ENCODE peak calls at places on chromosomes 11 and 22, in seven cellular contexts. X, N, Q, E, G, I and R are unnamed samples.

GRCh38 chr11:20962581-20962980 is 293.2 kb downstream of the NELL1 start:
- DNase-seq in I (no peak), N (no peak), G (no peak), X (no peak), Q (no peak), E (no peak), R (peak; percentile 45)

GRCh38 chr11:33445761-33446161 is 188.6 kb downstream of the HIPK3 start:
- DNase-seq in G (no peak), E (peak; percentile 60), I (no peak), Q (no peak), X (no peak), N (no peak), R (no peak)

GRCh38 chr22:23501244-23501643 is 78.8 kb downstream of the IGLL1 start:
- DNase-seq in Q (no peak), G (no peak), I (no peak), X (peak; percentile 5), E (no peak), N (no peak), R (peak; percentile 10)

GRCh38 chr11:69122642-69123431 is 32.9 kb upstream of the SMIM38 start:
- DNase-seq in Q (peak; percentile 80), G (peak; percentile 92), N (no peak), X (peak; percentile 85), E (peak; percentile 74), I (no peak), R (peak; percentile 85)

GRCh38 chr11:26245046-26245445 is 86.9 kb upstream of the ANO3 start:
- DNase-seq in G (no peak), I (no peak), Q (no peak), E (peak; percentile 88), X (peak; percentile 46), N (no peak), R (no peak)

GRCh38 chr22:39414377-39414776 is 14.8 kb downstream of the TAB1 start:
- DNase-seq in N (no peak), E (no peak), I (no peak), X (no peak), G (no peak), Q (no peak), R (no peak)

GRCh38 chr11:102172127-102172848 is 62.0 kb downstream of the YAP1 start:
- DNase-seq in I (no peak), N (no peak), G (no peak), E (peak; percentile 88), Q (no peak), X (peak; percentile 40), R (peak; percentile 18)

GRCh38 chr11:118144869-118145268 is 7.8 kb downstream of the SCN4B start:
- DNase-seq in I (no peak), X (no peak), N (no peak), Q (no peak), G (no peak), E (no peak), R (no peak)

GRCh38 chr22:46280063-46280817 is 12.4 kb downstream of the TTC38 start:
- DNase-seq in E (no peak), I (no peak), Q (no peak), N (no peak), X (no peak), G (no peak), R (no peak)

GRCh38 chr11:122850076-122850631 is 11.9 kb downstream of the CRTAM start:
- DNase-seq in N (peak; percentile 35), E (peak; percentile 52), Q (no peak), X (peak; percentile 69), G (no peak), I (no peak), R (no peak)

GRCh38 chr11:126817096-126817495 is 183.5 kb downstream of the KIRREL3 start:
- DNase-seq in G (no peak), X (peak; percentile 2), Q (no peak), I (no peak), E (peak; percentile 16), N (no peak), R (no peak)

GRCh38 chr11:23359297-23359696 is 499.0 kb upstream of the CCDC179 start:
- DNase-seq in E (peak; percentile 83), Q (peak; percentile 35), G (no peak), I (no peak), X (peak; percentile 94), N (peak; percentile 91), R (peak; percentile 92)

GRCh38 chr11:119315139-119316016 is 1.6 kb downstream of the MCAM start:
- DNase-seq in X (no peak), N (no peak), G (no peak), I (no peak), E (no peak), Q (peak; percentile 59), R (peak; percentile 56)

GRCh38 chr11:62143727-62144126 is 19.9 kb downstream of the INCENP start:
- DNase-seq in X (no peak), G (no peak), E (no peak), N (no peak), Q (peak; percentile 5), I (no peak), R (no peak)

GRCh38 chr11:69351460-69351859 is 57.5 kb downstream of the MYEOV start:
- DNase-seq in N (no peak), E (peak; percentile 88), Q (no peak), X (peak; percentile 68), I (no peak), G (no peak), R (peak; percentile 40)

GRCh38 chr22:32578752-32579151 is 104.1 kb downstream of the FBXO7 start:
- DNase-seq in I (no peak), E (no peak), N (no peak), G (no peak), Q (no peak), X (no peak), R (no peak)

GRCh38 chr22:39966522-39966921 is 6.3 kb downstream of the TMA7B start:
- DNase-seq in E (peak; percentile 18), I (no peak), N (no peak), Q (no peak), X (peak; percentile 9), G (no peak), R (no peak)

GRCh38 chr22:23216331-23217170 is 36.2 kb downstream of the BCR start:
- DNase-seq in I (no peak), E (no peak), X (no peak), G (no peak), Q (no peak), N (no peak), R (no peak)

GRCh38 chr22:31345331-31346254 is 553 bp downstream of the PATZ1 start:
- DNase-seq in E (peak; percentile 78), X (peak; percentile 56), N (peak; percentile 59), Q (peak; percentile 86), I (peak; percentile 55), G (peak; percentile 68), R (peak; percentile 69)

GRCh38 chr11:20639688-20640087 is 29.7 kb upstream of the NELL1 start:
- DNase-seq in Q (no peak), N (no peak), G (no peak), X (no peak), I (no peak), E (no peak), R (no peak)

DNA sequence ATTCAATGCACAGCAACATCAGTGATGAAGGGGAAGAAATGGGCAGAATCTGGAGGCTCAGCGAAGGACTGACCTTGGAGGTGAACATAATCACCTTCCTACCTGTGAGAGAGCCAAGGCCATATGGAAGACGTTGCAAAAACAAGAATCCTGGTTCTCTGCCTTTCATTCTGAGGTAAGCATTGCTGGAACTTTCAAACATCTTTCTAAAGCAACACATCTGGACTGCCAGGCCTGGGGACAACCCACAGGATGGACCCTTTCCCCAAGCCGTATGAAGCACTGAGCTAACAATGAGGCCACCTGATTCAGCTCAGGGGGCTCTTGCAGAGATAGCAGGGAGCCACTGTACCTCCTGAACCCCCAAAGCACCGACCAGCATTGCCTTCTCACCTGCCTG is 70.5 kb downstream of the ETS1 start:
- DNase-seq in E (peak; percentile 22), I (no peak), G (no peak), N (no peak), Q (no peak), X (no peak), R (no peak)
- H3K4me3 ChIP-seq in E (peak overlapping the region; percentile 86), I (peak overlapping the region; percentile 60), G (no peak overlapping the region), N (peak overlapping the region; percentile 96), Q (no peak overlapping the region), X (no peak overlapping the region), R (no peak overlapping the region)

DNA sequence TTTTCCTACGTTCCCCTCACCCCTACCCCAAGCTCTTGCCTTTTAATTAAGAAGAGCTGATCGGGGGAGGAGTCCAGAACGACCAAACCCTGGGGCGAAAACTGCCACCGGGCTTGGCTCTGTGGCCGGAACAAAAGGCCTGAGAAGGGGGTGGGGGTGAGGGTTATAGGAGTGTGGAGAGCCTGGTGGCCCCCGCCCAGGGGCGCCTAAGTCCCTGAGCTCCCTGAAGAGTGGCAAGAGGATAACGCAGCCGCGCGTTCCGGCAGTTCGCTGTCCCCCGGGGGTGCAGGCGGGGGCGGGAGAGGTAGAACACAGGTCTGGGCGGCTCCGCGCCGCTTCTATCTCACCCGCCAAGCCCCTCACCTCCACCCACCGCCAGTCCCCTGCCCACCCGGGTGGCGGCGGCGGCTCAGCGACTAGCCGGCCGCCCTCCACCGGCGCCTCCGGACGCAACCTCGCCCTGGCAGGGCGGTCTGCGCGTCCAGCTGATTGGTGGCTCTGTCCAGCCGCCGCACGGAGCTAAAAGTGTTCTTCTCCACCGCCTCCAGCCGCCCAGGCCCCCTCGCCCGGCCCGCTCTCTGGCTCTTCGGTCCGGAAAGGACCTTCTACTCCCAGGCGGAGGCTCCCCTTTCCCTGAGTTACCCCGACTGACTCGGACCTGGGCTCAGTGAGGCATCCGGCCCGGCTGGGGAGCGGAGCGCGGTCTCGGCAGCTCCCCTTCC is 18.8 kb upstream of the BDNF start:
- DNase-seq in Q (no peak), I (no peak), X (no peak), E (peak; percentile 51), N (no peak), G (no peak), R (no peak)
- H3K4me3 ChIP-seq in Q (no peak overlapping the region), I (peak overlapping the region; percentile 30), X (peak overlapping the region; percentile 36), E (peak overlapping the region; percentile 65), N (peak overlapping the region; percentile 78), G (peak overlapping the region; percentile 57), R (peak overlapping the region; percentile 45)

GRCh38 chr22:44313385-44314006 is 745 bp upstream of the SHISAL1 start:
- DNase-seq in X (no peak), E (no peak), I (no peak), G (no peak), N (no peak), Q (no peak), R (no peak)
- H3K4me3 ChIP-seq in X (no peak overlapping the region), E (no peak overlapping the region), I (no peak overlapping the region), G (no peak overlapping the region), N (no peak overlapping the region), Q (no peak overlapping the region), R (no peak overlapping the region)

DNA sequence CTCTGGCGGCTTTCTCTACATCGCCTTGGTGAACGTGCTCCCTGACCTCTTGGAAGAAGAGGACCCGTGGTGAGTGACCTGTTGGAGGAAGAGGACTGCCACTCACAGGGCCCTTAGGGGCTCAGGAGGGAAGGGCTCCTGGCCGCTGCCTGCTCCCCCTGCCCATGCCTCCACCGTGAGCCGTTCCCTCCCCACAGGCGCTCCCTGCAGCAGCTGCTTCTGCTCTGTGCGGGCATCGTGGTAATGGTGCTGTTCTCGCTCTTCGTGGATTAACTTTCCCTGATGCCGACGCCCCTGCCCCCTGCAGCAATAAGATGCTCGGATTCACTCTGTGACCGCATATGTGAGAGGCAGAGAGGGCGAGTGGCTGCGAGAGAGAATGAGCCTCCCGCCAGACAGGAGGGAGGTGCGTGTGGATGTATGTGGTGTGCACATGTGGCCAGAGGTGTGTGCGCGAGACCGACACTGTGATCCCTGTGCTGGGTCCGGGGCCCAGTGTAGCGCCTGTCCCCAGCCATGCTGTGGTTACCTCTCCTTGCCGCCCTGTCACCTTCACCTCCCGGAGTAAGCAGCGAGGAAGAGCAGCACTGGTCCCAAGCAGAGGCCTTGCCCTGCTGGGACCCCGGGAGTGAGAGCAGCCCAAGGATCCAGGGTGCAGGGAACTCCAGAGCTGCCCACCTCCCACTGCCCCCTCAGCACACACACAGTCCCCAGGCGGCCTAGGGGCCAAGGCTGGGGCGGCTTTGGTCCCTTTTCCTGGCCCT is 6.9 kb downstream of the SLC39A13 start:
- DNase-seq in I (no peak), G (no peak), Q (no peak), X (no peak), E (no peak), N (no peak), R (no peak)
- H3K4me3 ChIP-seq in I (no peak overlapping the region), G (no peak overlapping the region), Q (no peak overlapping the region), X (no peak overlapping the region), E (no peak overlapping the region), N (no peak overlapping the region), R (no peak overlapping the region)